ENCODE peak calls at places on chromosomes 7 and 10, in ten cellular contexts. U, N, I, A, T, S, D, K, C and Z are unnamed samples.

GRCh38 chr7:11221931-11222330 is 248.3 kb downstream of the PHF14 start:
- DNase-seq in D (no peak), T (no peak), U (no peak), C (no peak), S (no peak), I (no peak), N (no peak), A (no peak), K (no peak), Z (no peak)

GRCh38 chr7:80918909-80919721 is at the start of gene SEMA3C:
- DNase-seq in I (peak), T (peak), C (peak), K (peak), A (peak), S (peak), U (peak), D (peak), N (peak), Z (peak)

GRCh38 chr10:61939575-61940301 is 38.2 kb downstream of the ARID5B start:
- DNase-seq in D (peak), S (peak), A (peak), I (no peak), N (no peak), U (peak), C (no peak), T (no peak), K (no peak), Z (no peak)

GRCh38 chr7:100191775-100192174 is 14.1 kb downstream of the STAG3 start:
- DNase-seq in S (peak), U (peak), D (peak), K (no peak), N (no peak), A (peak), C (no peak), I (no peak), T (no peak), Z (no peak)

GRCh38 chr10:34504534-34504933 is 310.6 kb downstream of the PARD3 start:
- DNase-seq in N (peak), S (peak), I (no peak), K (no peak), T (no peak), U (no peak), A (peak), C (no peak), D (peak), Z (no peak)

GRCh38 chr10:110461088-110461487 is 36.6 kb upstream of the DUSP5 start:
- DNase-seq in U (no peak), C (no peak), S (no peak), A (no peak), K (peak), I (no peak), T (no peak), D (no peak), N (no peak), Z (no peak)

GRCh38 chr7:94584113-94584512 is 71.8 kb downstream of the SGCE start:
- DNase-seq in C (no peak), D (peak), U (peak), K (peak), A (peak), S (no peak), T (no peak), N (peak), I (no peak), Z (no peak)

GRCh38 chr10:102409604-102410426 is 8.8 kb downstream of the PSD start:
- DNase-seq in N (no peak), T (no peak), S (no peak), U (no peak), C (no peak), D (peak), K (no peak), I (no peak), A (no peak), Z (no peak)

GRCh38 chr7:155993420-155994252 is 181.4 kb upstream of the SHH start:
- DNase-seq in N (peak), I (no peak), T (no peak), U (no peak), D (no peak), A (no peak), C (peak), K (peak), S (no peak), Z (no peak)
- TF ChIP-seq CTCF in N (no peak), I (no peak), T (no peak), U (no peak), D (no peak), A (no peak), C (no peak), K (no peak), S (no peak), Z (no peak)

DNA sequence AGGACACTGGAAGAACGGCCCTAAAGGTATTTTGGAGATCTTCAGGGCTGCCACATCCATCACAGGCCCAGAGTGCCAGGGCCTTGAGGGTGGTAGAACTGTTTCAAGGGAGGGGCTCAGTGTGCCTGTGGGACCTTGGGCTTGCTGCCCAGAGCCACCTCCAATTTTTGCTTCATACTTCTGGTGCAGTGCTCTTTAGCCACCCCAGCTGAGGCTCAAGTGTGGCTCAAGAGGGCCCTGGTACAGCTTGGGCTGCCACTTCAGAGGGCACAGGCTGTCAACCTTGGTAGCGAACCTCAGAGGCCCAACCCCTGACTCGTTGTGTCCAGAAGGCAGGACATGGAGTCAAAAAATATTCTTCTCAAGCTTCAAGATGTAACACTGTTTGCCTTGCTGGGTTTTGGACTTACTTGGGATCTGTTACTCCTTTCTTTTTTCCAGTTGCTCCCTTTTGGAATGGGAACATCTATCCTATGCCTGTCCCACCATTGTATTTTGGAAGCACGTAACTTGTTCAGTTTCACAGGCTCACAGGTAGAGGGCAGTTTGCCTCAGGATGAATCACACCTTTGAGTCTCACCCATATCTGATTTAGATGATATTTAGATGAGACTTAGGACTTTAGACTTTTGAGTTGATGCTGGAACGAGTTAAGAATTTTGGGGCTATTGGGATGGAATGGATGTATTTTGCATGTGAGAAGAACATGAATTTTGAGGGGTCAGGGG is 224.8 kb downstream of the RPS24 start:
- DNase-seq in C (no peak), K (peak), T (no peak), I (no peak), D (no peak), S (no peak), N (no peak), A (no peak), U (no peak), Z (no peak)
- TF ChIP-seq CTCF in C (peak), K (no peak), T (no peak), I (no peak), D (no peak), S (peak), N (no peak), A (no peak), U (no peak), Z (peak)

GRCh38 chr7:143480501-143480900 is 2.8 kb downstream of the TAS2R41 start:
- DNase-seq in N (no peak), A (no peak), C (no peak), D (no peak), U (peak), K (no peak), T (no peak), S (no peak), I (no peak), Z (no peak)

GRCh38 chr7:143479055-143479766 is 1.5 kb downstream of the TAS2R41 start:
- DNase-seq in A (no peak), S (no peak), N (no peak), K (no peak), T (no peak), C (no peak), I (no peak), U (peak), D (no peak), Z (no peak)

GRCh38 chr7:143477501-143478150 is at the start of gene TAS2R41:
- DNase-seq in C (peak), S (no peak), U (no peak), N (no peak), T (no peak), I (no peak), D (no peak), K (no peak), A (no peak), Z (no peak)
- TF ChIP-seq CTCF in C (no peak), S (no peak), U (no peak), N (no peak), T (no peak), I (no peak), D (no peak), K (no peak), A (no peak), Z (no peak)

DNA sequence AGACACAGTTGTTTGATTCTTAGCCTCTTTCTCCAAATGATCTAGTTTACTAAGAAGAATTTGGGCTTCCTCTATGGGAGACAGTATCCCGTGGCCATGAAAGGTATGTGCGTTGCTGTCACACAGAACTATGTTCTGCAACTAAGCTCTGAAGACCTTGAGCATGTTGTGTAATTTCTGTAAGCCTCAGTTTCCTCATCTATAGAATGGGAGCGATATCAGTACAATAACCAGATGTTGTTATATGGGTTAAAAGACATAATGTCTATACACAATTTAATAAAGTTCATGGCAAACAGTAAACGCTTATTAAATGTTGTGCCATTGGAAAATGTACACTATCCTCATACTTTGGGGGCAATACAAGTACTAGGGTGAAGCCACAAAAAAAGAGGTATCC is 185.5 kb upstream of the ASAH2 start:
- DNase-seq in S (no peak), K (no peak), N (no peak), A (no peak), U (no peak), D (no peak), C (no peak), I (no peak), T (no peak), Z (no peak)
- TF ChIP-seq CTCF in S (no peak), K (no peak), N (no peak), A (no peak), U (no peak), D (no peak), C (no peak), I (no peak), T (no peak), Z (no peak)

DNA sequence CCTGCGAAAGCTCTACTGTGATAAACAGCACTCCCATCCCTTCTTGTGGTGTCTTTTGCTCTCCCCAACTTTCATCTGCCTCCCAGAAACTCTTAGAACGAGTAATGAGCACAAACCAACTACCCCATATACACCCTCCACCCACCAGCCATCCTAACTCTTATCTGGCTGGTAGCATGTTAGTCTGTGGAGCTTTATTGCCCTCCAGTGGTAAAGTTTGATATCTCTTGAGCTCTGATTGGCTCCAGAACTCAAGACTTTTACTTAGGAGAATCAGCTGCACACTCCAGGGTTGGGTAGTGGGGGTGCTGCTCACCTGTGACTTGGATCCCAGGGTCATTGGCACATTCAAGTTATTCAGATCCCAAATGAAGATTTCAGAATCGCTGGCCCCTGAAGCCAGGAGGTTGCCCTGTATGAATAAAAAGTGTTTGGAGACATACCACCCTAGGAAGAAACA is 10.9 kb downstream of the SEC31B start:
- DNase-seq in A (peak), S (peak), U (peak), D (peak), I (peak), K (no peak), C (no peak), N (no peak), T (no peak), Z (no peak)
- TF ChIP-seq CTCF in A (peak), S (peak), U (peak), D (peak), I (peak), K (no peak), C (peak), N (no peak), T (peak), Z (peak)

GRCh38 chr10:51397695-51398094 is 301.7 kb downstream of the CSTF2T start:
- DNase-seq in T (no peak), U (peak), C (no peak), I (no peak), S (peak), N (peak), A (peak), K (peak), D (peak), Z (no peak)
- TF ChIP-seq CTCF in T (no peak), U (no peak), C (peak), I (no peak), S (no peak), N (no peak), A (no peak), K (no peak), D (no peak), Z (no peak)

DNA sequence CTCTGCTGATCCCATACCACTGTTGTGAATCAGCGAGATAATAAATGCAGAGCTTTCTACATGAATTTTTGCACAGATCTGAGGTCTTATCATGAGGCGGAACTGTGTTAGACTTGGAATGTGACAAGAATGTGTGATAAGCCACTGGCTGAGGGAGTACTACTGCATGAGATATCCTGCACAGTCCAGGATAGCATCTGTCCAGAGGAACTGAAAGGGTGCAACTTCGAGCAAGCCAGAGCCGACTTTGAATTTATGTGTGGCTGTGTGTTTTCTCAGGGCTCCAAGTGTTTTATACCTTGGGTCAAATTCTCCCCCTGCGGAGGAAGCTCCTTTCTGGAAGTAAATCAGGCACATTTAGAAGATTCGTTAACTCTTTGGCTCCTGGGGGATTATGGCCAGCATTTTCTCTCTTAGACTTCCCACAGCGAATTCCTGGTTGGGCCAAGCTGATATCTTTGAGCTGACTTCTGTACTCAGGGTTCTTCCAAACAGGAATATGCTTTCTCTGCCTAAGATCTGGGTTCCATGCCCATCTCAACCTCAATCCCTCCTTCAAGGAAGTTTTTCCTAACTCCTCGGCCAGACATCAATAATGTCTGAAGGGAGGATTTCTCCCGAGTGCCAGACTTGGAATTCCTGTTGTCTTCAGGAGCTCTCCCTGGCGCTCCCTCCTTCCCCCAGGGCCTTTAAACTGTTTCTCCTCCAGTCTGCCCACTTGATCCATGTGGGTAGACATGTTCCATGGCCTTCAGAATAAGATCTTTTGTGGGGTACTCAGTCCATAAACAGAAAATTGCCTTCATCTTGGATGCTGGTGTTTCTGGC is 2.5 kb upstream of the MEST start:
- DNase-seq in D (peak), S (peak), N (no peak), K (no peak), T (no peak), I (no peak), C (no peak), U (no peak), A (peak), Z (no peak)
- TF ChIP-seq CTCF in D (no peak), S (no peak), N (no peak), K (no peak), T (no peak), I (no peak), C (no peak), U (no peak), A (no peak), Z (no peak)

GRCh38 chr7:2211926-2212325 is 20.8 kb downstream of the MAD1L1 start:
- DNase-seq in D (no peak), U (no peak), A (no peak), C (peak), I (no peak), N (no peak), S (no peak), K (no peak), T (no peak), Z (no peak)

GRCh38 chr7:2209961-2210323 is 22.8 kb downstream of the MAD1L1 start:
- DNase-seq in T (no peak), I (no peak), K (no peak), A (no peak), N (no peak), D (no peak), U (no peak), S (no peak), C (no peak), Z (no peak)

GRCh38 chr7:2210551-2211258 is 22.0 kb downstream of the MAD1L1 start:
- DNase-seq in D (no peak), S (no peak), T (no peak), I (no peak), N (no peak), A (no peak), U (no peak), C (peak), K (no peak), Z (no peak)

GRCh38 chr7:2212906-2213305 is 19.8 kb downstream of the MAD1L1 start:
- DNase-seq in I (no peak), K (no peak), T (no peak), N (no peak), C (no peak), A (no peak), U (no peak), S (no peak), D (no peak), Z (no peak)

DNA sequence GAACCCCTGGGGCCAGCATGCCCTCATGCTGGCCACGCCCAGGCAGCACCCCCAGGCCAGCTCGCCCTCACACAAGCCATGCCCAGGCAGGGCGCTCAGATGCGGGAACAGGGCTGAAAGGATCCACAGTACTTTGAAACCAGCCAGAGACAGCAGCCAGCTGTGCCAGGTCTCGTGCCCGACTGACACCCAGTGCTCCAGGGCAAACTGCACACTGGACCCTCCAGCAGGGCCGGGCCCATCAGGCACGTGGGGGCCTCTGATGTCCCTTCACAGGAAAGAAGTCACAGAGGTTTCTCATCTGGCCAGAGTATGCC is 21.5 kb downstream of the MAD1L1 start:
- DNase-seq in I (no peak), S (no peak), T (no peak), U (no peak), D (no peak), K (no peak), A (no peak), N (no peak), C (peak), Z (no peak)
- TF ChIP-seq CTCF in I (no peak), S (no peak), T (no peak), U (no peak), D (no peak), K (no peak), A (no peak), N (no peak), C (no peak), Z (no peak)